ENCODE peak calls at places on chromosomes 12 and 14, in six cellular contexts. T is smooth muscle cell of the brain vasculature, J is kidney, F is IMR-90, I is endothelial cell, Z is left lung. M is an unnamed sample.

GRCh38 chr12:24499151-24500146 is 449.5 kb downstream of the BCAT1 start:
- DNase-seq in F (peak), T (no peak), Z (no peak), I (no peak), J (no peak), M (no peak)

GRCh38 chr12:114131824-114132223 is 165.7 kb upstream of the RBM19 start:
- DNase-seq in T (no peak), I (no peak), F (no peak), J (no peak), Z (no peak), M (no peak)

GRCh38 chr12:131312793-131313545 is 359.3 kb downstream of the ADGRD1 start:
- DNase-seq in T (no peak), I (no peak), F (no peak), J (no peak), Z (no peak), M (no peak)

GRCh38 chr14:81313200-81313599 is 86.9 kb downstream of the STON2 start:
- DNase-seq in Z (no peak), I (no peak), T (no peak), F (no peak), J (no peak), M (no peak)

GRCh38 chr14:102279688-102280348 is 25.1 kb downstream of the MOK start:
- DNase-seq in F (peak), T (peak), I (no peak), J (no peak), Z (no peak), M (no peak)

GRCh38 chr14:33120341-33120740 is 181.7 kb downstream of the NPAS3 start:
- DNase-seq in I (no peak), T (no peak), Z (no peak), J (no peak), F (no peak), M (no peak)

GRCh38 chr12:29200586-29200985 is 51.5 kb downstream of the FAR2 start:
- DNase-seq in I (no peak), Z (no peak), T (no peak), F (no peak), J (no peak), M (no peak)

GRCh38 chr12:119669744-119670472 is 2.0 kb downstream of the PRKAB1 start:
- DNase-seq in I (no peak), F (no peak), Z (no peak), J (no peak), T (no peak), M (no peak)

GRCh38 chr12:93363854-93364297 is 13.8 kb upstream of the NUDT4 start:
- DNase-seq in T (no peak), J (no peak), F (no peak), I (no peak), Z (no peak), M (no peak)

GRCh38 chr14:101716077-101716950 is 45.2 kb upstream of the PPP2R5C start:
- DNase-seq in T (no peak), J (no peak), Z (no peak), F (no peak), I (no peak), M (no peak)

GRCh38 chr14:41144370-41144769 is 462.3 kb upstream of the LRFN5 start:
- DNase-seq in J (no peak), T (no peak), I (no peak), Z (peak), F (no peak), M (no peak)

GRCh38 chr12:1842183-1842904 is 22.0 kb downstream of the LRTM2 start:
- DNase-seq in I (no peak), F (no peak), T (no peak), J (peak), Z (peak), M (peak)

GRCh38 chr14:79708991-79709390 is 502.3 kb downstream of the DIO2 start:
- DNase-seq in T (no peak), F (peak), I (no peak), Z (no peak), J (no peak), M (no peak)

GRCh38 chr12:107622005-107622404 is 63.6 kb upstream of the PWP1 start:
- DNase-seq in T (no peak), Z (no peak), I (no peak), F (peak), J (no peak), M (no peak)

GRCh38 chr14:25413058-25413457 is 363.1 kb upstream of the STXBP6 start:
- DNase-seq in Z (no peak), I (no peak), T (no peak), J (no peak), F (no peak), M (no peak)

GRCh38 chr12:72057330-72057911 is 118.8 kb downstream of the TPH2 start:
- DNase-seq in I (no peak), J (no peak), T (no peak), Z (no peak), F (no peak), M (no peak)

GRCh38 chr14:31578266-31578665 is 17.1 kb downstream of the NUBPL start:
- DNase-seq in F (no peak), T (no peak), Z (no peak), J (no peak), I (no peak), M (no peak)

GRCh38 chr12:105721051-105721825 is 390.7 kb downstream of the C12orf75 start:
- DNase-seq in J (no peak), Z (no peak), T (no peak), I (no peak), F (no peak), M (no peak)

GRCh38 chr12:54759751-54760150 is 94.6 kb upstream of the MUCL1 start:
- DNase-seq in T (no peak), J (no peak), I (peak), F (peak), Z (no peak), M (no peak)

GRCh38 chr12:104687823-104688573 is 231.2 kb downstream of the CHST11 start:
- DNase-seq in J (no peak), I (no peak), F (no peak), T (no peak), Z (no peak), M (no peak)

GRCh38 chr14:35403085-35403396 is 1.5 kb downstream of the NFKBIA start:
- DNase-seq in F (peak), Z (peak), J (peak), T (no peak), I (no peak), M (no peak)

GRCh38 chr12:57861967-57862366 is 15.4 kb upstream of the CTDSP2 start:
- DNase-seq in J (no peak), F (no peak), T (no peak), Z (no peak), I (no peak), M (no peak)

GRCh38 chr14:80946797-80947196 is 5.3 kb upstream of the CEP128 start:
- DNase-seq in J (no peak), T (no peak), I (no peak), Z (no peak), F (no peak), M (no peak)

GRCh38 chr14:104220225-104221070 is 82.1 kb downstream of the KIF26A start:
- DNase-seq in T (no peak), Z (peak), F (no peak), J (peak), I (no peak), M (no peak)

GRCh38 chr12:96513681-96514080 is 24.3 kb downstream of the CFAP54 start:
- DNase-seq in Z (no peak), F (peak), I (no peak), T (no peak), J (no peak), M (no peak)

GRCh38 chr14:74568380-74568649 is 43.7 kb downstream of the LTBP2 start:
- DNase-seq in Z (no peak), T (no peak), F (no peak), I (no peak), J (no peak), M (no peak)

GRCh38 chr12:3171195-3171591 is 94.0 kb downstream of the TSPAN9 start:
- DNase-seq in J (peak), T (no peak), F (peak), I (no peak), Z (no peak), M (no peak)

GRCh38 chr12:112182499-112182898 is 57.1 kb downstream of the TRAFD1 start:
- DNase-seq in I (no peak), J (peak), Z (no peak), F (peak), T (no peak), M (peak)